ENCODE peak calls at places on chromosomes 1 and 21, in four cellular contexts. T is WTC11, R is T follicular helper cell, F is activated T-cell treated with anti-CD3 and anti-CD28 coated beads for 24 hours. N is an unnamed sample.
A peak's percentile ranks its signal among the peaks of the same experiment; 100 is the strongest.

GRCh38 chr1:195336718-195337269 is 1271.4 kb downstream of the KCNT2 start:
- DNase-seq in T (no peak), F (no peak), R (no peak), N (no peak)

GRCh38 chr1:42949312-42950145 is 9.1 kb downstream of the SLC2A1 start:
- DNase-seq in F (no peak), R (no peak), T (no peak), N (no peak)

GRCh38 chr21:23968722-23969647 is 1638.3 kb downstream of the MRPL39 start:
- DNase-seq in R (peak; percentile 57), T (peak; percentile 74), F (peak; percentile 66), N (peak; percentile 41)

GRCh38 chr1:181353526-181353925 is 129.8 kb upstream of the CACNA1E start:
- DNase-seq in F (no peak), T (no peak), R (no peak), N (no peak)

GRCh38 chr1:188027613-188028012 is 1198.9 kb downstream of the PLA2G4A start:
- DNase-seq in T (no peak), R (no peak), F (no peak), N (no peak)

GRCh38 chr1:13908128-13908527 is 208.1 kb downstream of the PRDM2 start:
- DNase-seq in T (no peak), R (no peak), F (no peak), N (no peak)

GRCh38 chr1:24878775-24879742 is 51.0 kb downstream of the RUNX3 start:
- DNase-seq in T (no peak), R (no peak), F (no peak), N (no peak)

GRCh38 chr1:113192242-113192641 is 119.2 kb downstream of the LRIG2 start:
- DNase-seq in F (no peak), T (no peak), R (no peak), N (no peak)

GRCh38 chr1:76161451-76161850 is 86.9 kb downstream of the ST6GALNAC3 start:
- DNase-seq in T (no peak), R (no peak), F (no peak), N (no peak)

GRCh38 chr1:36836916-36837315 is 197.4 kb downstream of the GRIK3 start:
- DNase-seq in T (no peak), F (no peak), R (no peak), N (no peak)